ENCODE peak calls at places on chromosomes 6 and 20, in five cellular contexts. Z is IMR-90, V is neuronal stem cell, S is mesenchymal stem cell, C is mesendoderm. Y is an unnamed sample.

GRCh38 chr20:10511166-10511506 is 76.0 kb downstream of the SLX4IP start:
- DNase-seq in Z (no peak), V (no peak), S (no peak), C (no peak), Y (no peak)

GRCh38 chr6:43761666-43762409 is 8.2 kb upstream of the VEGFA start:
- DNase-seq in Z (no peak), V (no peak), S (no peak), C (no peak), Y (no peak)

GRCh38 chr6:45438849-45439406 is 61.2 kb upstream of the SUPT3H start:
- DNase-seq in Z (peak), V (no peak), S (peak), C (no peak), Y (no peak)

GRCh38 chr6:84082693-84083265 is 49.2 kb downstream of the MRAP2 start:
- DNase-seq in Z (no peak), V (peak), S (no peak), C (peak), Y (no peak)

GRCh38 chr6:116969211-116969863 is 92.3 kb downstream of the RFX6 start:
- DNase-seq in Z (peak), V (peak), S (peak), C (peak), Y (peak)

GRCh38 chr6:117231466-117231865 is 33.9 kb upstream of the VGLL2 start:
- DNase-seq in Z (no peak), V (no peak), S (no peak), C (no peak), Y (no peak)

GRCh38 chr6:81772741-81773140 is 20.3 kb upstream of the TENT5A start:
- DNase-seq in Z (peak), V (no peak), S (peak), C (no peak), Y (peak)

GRCh38 chr6:137927777-137928218 is 60.7 kb downstream of the TNFAIP3 start:
- DNase-seq in Z (peak), V (no peak), S (peak), C (peak), Y (peak)

GRCh38 chr20:36542019-36542488 is 735 bp downstream of the MYL9 start:
- DNase-seq in Z (peak), V (peak), S (peak), C (peak), Y (no peak)

GRCh38 chr20:728022-728944 is 40.0 kb downstream of the SLC52A3 start:
- DNase-seq in Z (peak), V (peak), S (peak), C (peak), Y (no peak)

GRCh38 chr6:30463651-30464618 is 25.4 kb upstream of the HLA-E start:
- DNase-seq in Z (peak), V (no peak), S (peak), C (no peak), Y (peak)

GRCh38 chr20:32894711-32895355 is 36.1 kb downstream of the EFCAB8 start:
- DNase-seq in Z (no peak), V (no peak), S (no peak), C (no peak), Y (no peak)

GRCh38 chr6:157289764-157290163 is 33.6 kb downstream of the TMEM242 start:
- DNase-seq in Z (no peak), V (no peak), S (no peak), C (no peak), Y (no peak)

GRCh38 chr6:21103626-21104224 is 489.8 kb upstream of the SOX4 start:
- DNase-seq in Z (peak), V (no peak), S (no peak), C (no peak), Y (no peak)

GRCh38 chr20:62601172-62601571 is 41.1 kb upstream of the SLCO4A1 start:
- DNase-seq in Z (no peak), V (no peak), S (no peak), C (no peak), Y (no peak)

GRCh38 chr6:53041356-53041755 is 23.8 kb upstream of the FBXO9 start:
- DNase-seq in Z (peak), V (no peak), S (peak), C (no peak), Y (peak)

DNA sequence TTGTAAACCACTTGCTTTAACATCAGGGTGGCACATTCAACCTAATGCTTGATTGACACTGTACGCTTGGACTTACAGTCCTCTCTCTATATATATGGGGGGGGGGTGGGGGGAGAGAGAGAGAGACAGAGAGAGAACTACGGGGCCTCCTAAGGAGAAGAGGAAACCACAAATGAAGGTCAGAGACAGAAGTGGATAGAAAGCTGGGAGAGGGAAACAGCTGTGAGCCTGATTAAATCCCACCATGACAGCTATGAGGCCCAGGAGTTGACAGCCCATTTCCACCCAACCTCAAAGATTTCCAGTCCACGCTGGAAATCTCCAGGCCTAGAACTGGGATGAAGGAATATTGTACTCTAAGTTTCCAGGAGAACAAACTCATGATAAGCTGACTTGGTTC is 14.7 kb upstream of the BTN1A1 start:
- DNase-seq in Z (no peak), V (no peak), S (no peak), C (no peak), Y (no peak)
- H4K8ac ChIP-seq in Z (no peak), V (no peak), S (no peak), C (no peak), Y (no peak)

GRCh38 chr6:26340066-26340465 is 24.9 kb upstream of the BTN3A2 start:
- DNase-seq in Z (no peak), V (no peak), S (no peak), C (no peak), Y (no peak)

GRCh38 chr6:26345832-26346231 is 19.2 kb upstream of the BTN3A2 start:
- DNase-seq in Z (no peak), V (no peak), S (no peak), C (no peak), Y (no peak)

GRCh38 chr6:26339612-26340011 is 25.4 kb upstream of the BTN3A2 start:
- DNase-seq in Z (no peak), V (no peak), S (no peak), C (no peak), Y (no peak)

GRCh38 chr6:26344658-26345057 is 20.3 kb upstream of the BTN3A2 start:
- DNase-seq in Z (no peak), V (no peak), S (no peak), C (no peak), Y (no peak)

GRCh38 chr6:26342106-26342999 is 22.6 kb upstream of the BTN3A2 start:
- DNase-seq in Z (peak), V (no peak), S (peak), C (peak), Y (peak)
- H3K9ac ChIP-seq in Z (no peak), V (no peak), S (peak), C (peak), Y (no peak)

GRCh38 chr20:56831795-56832194 is 202.7 kb downstream of the TFAP2C start:
- DNase-seq in Z (no peak), V (no peak), S (no peak), C (no peak), Y (no peak)

GRCh38 chr20:56827763-56828162 is 198.7 kb downstream of the TFAP2C start:
- DNase-seq in Z (no peak), V (no peak), S (no peak), C (no peak), Y (no peak)

GRCh38 chr20:56826971-56827645 is 198.0 kb downstream of the TFAP2C start:
- DNase-seq in Z (no peak), V (no peak), S (peak), C (no peak), Y (peak)

GRCh38 chr20:56828402-56828801 is 199.3 kb downstream of the TFAP2C start:
- DNase-seq in Z (no peak), V (no peak), S (no peak), C (no peak), Y (no peak)

DNA sequence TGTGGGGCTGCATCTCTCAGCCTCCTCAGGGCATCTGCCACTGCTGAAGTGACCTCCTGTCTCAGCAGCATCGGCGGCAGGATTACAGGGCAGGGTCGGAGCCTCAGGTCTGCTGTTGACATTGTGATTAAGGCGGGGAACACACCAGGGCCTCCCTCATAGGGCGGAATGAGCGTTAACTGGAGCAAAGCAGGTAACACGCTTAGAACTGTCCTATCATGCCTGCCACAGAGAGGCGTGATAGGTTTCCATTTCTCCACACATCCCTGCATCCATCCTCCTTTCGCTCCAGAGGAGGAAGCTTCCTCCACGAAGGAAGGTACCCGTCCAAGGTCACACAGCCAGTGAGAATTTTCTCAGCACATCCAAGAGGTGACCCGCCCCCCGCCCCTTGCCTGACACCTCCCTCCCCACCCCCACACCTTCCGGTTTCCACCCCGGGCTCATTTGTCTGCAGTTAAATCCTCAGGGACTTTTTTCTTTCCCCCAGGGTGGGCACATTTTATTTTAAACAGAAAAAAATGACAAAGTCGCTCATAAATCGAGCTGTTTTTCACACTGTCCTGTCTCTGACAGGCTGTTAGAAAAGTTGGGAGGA is 200.8 kb downstream of the TFAP2C start:
- DNase-seq in Z (no peak), V (no peak), S (no peak), C (peak), Y (no peak)
- H4K8ac ChIP-seq in Z (no peak), V (no peak), S (no peak), C (no peak), Y (no peak)

GRCh38 chr20:14207591-14207990 is 129.8 kb downstream of the FLRT3 start:
- DNase-seq in Z (no peak), V (no peak), S (no peak), C (peak), Y (peak)
- H3K9ac ChIP-seq in Z (no peak), V (no peak), S (no peak), C (no peak), Y (no peak)